ENCODE peak calls at places on chromosomes 6 and 20, in ten cellular contexts. S, T, Y, Z, R, A, E, M, N and P are unnamed samples.

GRCh38 chr6:11978169-11978987 is 33.7 kb upstream of the HIVEP1 start:
- DNase-seq in S (no peak), T (no peak), Y (no peak), Z (no peak), R (no peak), A (no peak), E (no peak), M (peak; percentile 75), N (no peak), P (peak; percentile 22)

GRCh38 chr6:156589281-156589680 is 187.9 kb upstream of the ARID1B start:
- DNase-seq in S (no peak), T (no peak), Y (no peak), Z (no peak), R (no peak), A (peak; percentile 67), E (no peak), M (no peak), N (no peak), P (no peak)

GRCh38 chr6:133769463-133769862 is 119.5 kb upstream of the TCF21 start:
- DNase-seq in S (no peak), T (no peak), Y (no peak), Z (no peak), R (no peak), A (peak; percentile 40), E (no peak), M (no peak), N (no peak), P (no peak)

GRCh38 chr20:46883847-46884246 is 10.8 kb upstream of the EYA2 start:
- DNase-seq in S (no peak), T (no peak), Y (no peak), Z (no peak), R (no peak), A (peak; percentile 42), E (no peak), M (no peak), N (no peak), P (no peak)

GRCh38 chr6:40436685-40437604 is 150.2 kb downstream of the LRFN2 start:
- DNase-seq in S (no peak), T (no peak), Y (no peak), Z (no peak), R (no peak), A (no peak), E (no peak), M (peak; percentile 69), N (no peak), P (no peak)

GRCh38 chr6:11770546-11771466 is 7.8 kb downstream of the ADTRP start:
- DNase-seq in S (no peak), T (no peak), Y (no peak), Z (peak; percentile 46), R (peak; percentile 74), A (peak; percentile 100), E (peak; percentile 91), M (peak; percentile 31), N (peak; percentile 86), P (no peak)

GRCh38 chr6:170265655-170266054 is 25.2 kb downstream of the DLL1 start:
- DNase-seq in S (no peak), T (no peak), Y (no peak), Z (no peak), R (peak; percentile 95), A (no peak), E (peak; percentile 80), M (no peak), N (no peak), P (no peak)

GRCh38 chr6:133890941-133891813 is 2.3 kb downstream of the TCF21 start:
- DNase-seq in S (no peak), T (no peak), Y (no peak), Z (no peak), R (peak; percentile 29), A (peak; percentile 39), E (peak; percentile 29), M (peak; percentile 34), N (peak; percentile 66), P (no peak)

GRCh38 chr6:113805836-113806500 is 51.2 kb upstream of the MARCKS start:
- DNase-seq in S (no peak), T (no peak), Y (no peak), Z (peak; percentile 26), R (no peak), A (no peak), E (no peak), M (no peak), N (no peak), P (no peak)

GRCh38 chr6:30508890-30509736 is 19.8 kb downstream of the HLA-E start:
- DNase-seq in S (no peak), T (peak; percentile 29), Y (no peak), Z (no peak), R (no peak), A (peak; percentile 51), E (no peak), M (peak; percentile 89), N (no peak), P (peak; percentile 98)

GRCh38 chr6:169070506-169071176 is 183.0 kb downstream of the THBS2 start:
- DNase-seq in S (no peak), T (no peak), Y (no peak), Z (no peak), R (peak; percentile 37), A (peak; percentile 100), E (peak; percentile 85), M (peak; percentile 26), N (peak; percentile 72), P (no peak)

GRCh38 chr6:394641-395289 is 3.2 kb downstream of the IRF4 start:
- DNase-seq in S (no peak), T (no peak), Y (no peak), Z (no peak), R (no peak), A (no peak), E (no peak), M (no peak), N (peak; percentile 39), P (no peak)

GRCh38 chr6:154403803-154404202 is 47.2 kb upstream of the IPCEF1 start:
- DNase-seq in S (no peak), T (no peak), Y (no peak), Z (no peak), R (peak; percentile 31), A (peak; percentile 82), E (peak; percentile 31), M (no peak), N (no peak), P (peak; percentile 5)

GRCh38 chr20:36145877-36146707 is 8.4 kb upstream of the EPB41L1 start:
- DNase-seq in S (no peak), T (no peak), Y (peak; percentile 32), Z (no peak), R (peak; percentile 67), A (peak; percentile 44), E (peak; percentile 62), M (no peak), N (no peak), P (no peak)

GRCh38 chr6:108699290-108700041 is 138.7 kb downstream of the FOXO3 start:
- DNase-seq in S (no peak), T (no peak), Y (peak; percentile 2), Z (no peak), R (no peak), A (no peak), E (peak; percentile 60), M (no peak), N (peak; percentile 23), P (peak; percentile 43)